ENCODE peak calls at places on chromosomes 4 and X, in four cellular contexts. One of them, this sample, is unnamed.
A peak's percentile ranks its signal among the peaks of the same experiment; 100 is the strongest.

GRCh38 chrX:139738581-139738980 is 30.6 kb upstream of the MCF2 start:
- DNase-seq in IMR-90: peak; percentile 26
- DNase-seq in GM23338: no peak
- DNase-seq in K562: no peak
- DNase-seq in this sample: no peak

GRCh38 chr4:106369456-106370060 is 980 bp upstream of the GIMD1 start:
- DNase-seq in GM23338: peak; percentile 83
- DNase-seq in IMR-90: peak; percentile 86
- DNase-seq in K562: peak; percentile 45
- DNase-seq in this sample: peak; percentile 15

GRCh38 chrX:53347948-53348347 is 66.6 kb upstream of the IQSEC2 start:
- DNase-seq in GM23338: no peak
- DNase-seq in K562: no peak
- DNase-seq in IMR-90: no peak
- DNase-seq in this sample: no peak

GRCh38 chr4:20428410-20429160 is 176.9 kb downstream of the SLIT2 start:
- DNase-seq in GM23338: peak; percentile 45
- DNase-seq in IMR-90: peak; percentile 20
- DNase-seq in K562: no peak
- DNase-seq in this sample: no peak

GRCh38 chr4:66052426-66052825 is 382.1 kb upstream of the EPHA5 start:
- DNase-seq in IMR-90: no peak
- DNase-seq in GM23338: no peak
- DNase-seq in K562: no peak
- DNase-seq in this sample: no peak

GRCh38 chrX:10756365-10756915 is 136.1 kb upstream of the MID1 start:
- DNase-seq in K562: no peak
- DNase-seq in IMR-90: peak; percentile 92
- DNase-seq in GM23338: peak; percentile 19
- DNase-seq in this sample: no peak

GRCh38 chr4:64340243-64341110 is 68.8 kb downstream of the TECRL start:
- DNase-seq in K562: no peak
- DNase-seq in IMR-90: no peak
- DNase-seq in GM23338: no peak
- DNase-seq in this sample: no peak

GRCh38 chr4:99202094-99202493 is 17.0 kb downstream of the ADH6 start:
- DNase-seq in IMR-90: no peak
- DNase-seq in K562: no peak
- DNase-seq in GM23338: no peak
- DNase-seq in this sample: no peak

GRCh38 chrX:74449937-74450330 is 28.6 kb downstream of the SLC16A2 start:
- DNase-seq in K562: no peak
- DNase-seq in GM23338: no peak
- DNase-seq in IMR-90: peak; percentile 68
- DNase-seq in this sample: no peak

GRCh38 chr4:1851575-1852415 is 4.2 kb downstream of the LETM1 start:
- DNase-seq in K562: no peak
- DNase-seq in GM23338: no peak
- DNase-seq in IMR-90: no peak
- DNase-seq in this sample: no peak

GRCh38 chr4:128770807-128771206 is 38.7 kb upstream of the JADE1 start:
- DNase-seq in GM23338: no peak
- DNase-seq in IMR-90: no peak
- DNase-seq in K562: no peak
- DNase-seq in this sample: no peak

GRCh38 chrX:155046811-155047528 is 20.3 kb downstream of the FUNDC2 start:
- DNase-seq in IMR-90: no peak
- DNase-seq in K562: no peak
- DNase-seq in GM23338: no peak
- DNase-seq in this sample: no peak
- H3K27me3 ChIP-seq in IMR-90: no peaks in the 10 kb centered on the region
- H3K27me3 ChIP-seq in K562: no peaks in the 10 kb centered on the region
- H3K27me3 ChIP-seq in GM23338: no peaks in the 10 kb centered on the region
- H3K27me3 ChIP-seq in this sample: no peaks in the 10 kb centered on the region

GRCh38 chr4:3392319-3392718 is 49.4 kb upstream of the HGFAC start:
- DNase-seq in GM23338: no peak
- DNase-seq in K562: no peak
- DNase-seq in IMR-90: no peak
- DNase-seq in this sample: no peak

GRCh38 chr4:3393171-3393570 is 48.6 kb upstream of the HGFAC start:
- DNase-seq in IMR-90: no peak
- DNase-seq in GM23338: no peak
- DNase-seq in K562: no peak
- DNase-seq in this sample: no peak

GRCh38 chr4:3389879-3390840 is 51.6 kb upstream of the HGFAC start:
- DNase-seq in IMR-90: no peak
- DNase-seq in GM23338: no peak
- DNase-seq in K562: no peak
- DNase-seq in this sample: no peak

GRCh38 chr4:3389186-3389878 is 52.4 kb upstream of the HGFAC start:
- DNase-seq in K562: no peak
- DNase-seq in IMR-90: no peak
- DNase-seq in GM23338: no peak
- DNase-seq in this sample: no peak

DNA sequence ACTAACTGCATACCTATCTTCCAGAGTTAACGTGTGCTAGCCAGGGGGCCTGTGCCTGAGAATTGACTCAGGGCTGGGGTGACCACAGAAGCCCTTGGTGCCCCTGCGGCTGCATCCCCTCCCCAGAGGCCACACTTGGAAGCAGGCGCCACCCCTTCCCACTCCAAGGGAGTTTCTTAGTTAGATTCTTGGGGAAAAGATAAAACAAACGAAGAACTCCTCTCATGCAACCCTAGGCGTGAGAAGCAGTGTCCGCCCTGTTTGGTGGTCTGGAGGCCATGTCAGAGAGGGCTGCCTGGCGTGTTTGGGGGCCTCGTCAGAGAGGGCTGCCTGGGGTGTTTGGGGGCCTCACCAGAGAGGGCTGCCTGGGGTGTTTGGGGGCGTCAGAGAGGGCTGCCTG is 50.3 kb upstream of the HGFAC start:
- DNase-seq in IMR-90: no peak
- DNase-seq in K562: no peak
- DNase-seq in GM23338: no peak
- DNase-seq in this sample: no peak
- H3K4me1 ChIP-seq in IMR-90: peaks cover 19% of the 10 kb centered on the region
- H3K4me1 ChIP-seq in K562: peaks cover 9% of the 10 kb centered on the region
- H3K4me1 ChIP-seq in GM23338: peaks cover 33% of the 10 kb centered on the region
- H3K4me1 ChIP-seq in this sample: peaks cover 13% of the 10 kb centered on the region

GRCh38 chrX:123405231-123405630 is 221.2 kb downstream of the GRIA3 start:
- DNase-seq in IMR-90: no peak
- DNase-seq in GM23338: no peak
- DNase-seq in K562: no peak
- DNase-seq in this sample: no peak

DNA sequence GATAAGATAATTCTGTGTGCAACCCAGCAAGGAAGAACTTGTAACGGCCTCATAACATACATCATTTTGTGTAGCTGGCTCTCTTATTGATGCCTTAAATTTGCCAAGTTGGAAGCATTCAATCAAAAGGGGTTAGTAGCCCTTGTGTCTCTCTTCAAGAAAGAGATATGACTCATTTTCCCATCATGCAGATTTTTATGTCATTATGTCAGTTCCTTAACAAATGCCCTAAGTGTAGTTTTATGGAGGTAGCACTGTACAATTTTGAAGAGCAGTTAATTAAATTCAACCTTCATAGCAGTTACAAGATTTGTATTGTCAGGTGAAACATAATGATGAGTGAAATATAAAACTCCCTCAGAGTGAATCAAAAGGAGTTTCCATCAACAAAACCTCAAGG is 215.6 kb downstream of the GRIA3 start:
- DNase-seq in GM23338: no peak
- DNase-seq in IMR-90: no peak
- DNase-seq in K562: no peak
- DNase-seq in this sample: no peak
- H3K27me3 ChIP-seq in GM23338: no peaks in the 10 kb centered on the region
- H3K27me3 ChIP-seq in IMR-90: no peaks in the 10 kb centered on the region
- H3K27me3 ChIP-seq in K562: no peaks in the 10 kb centered on the region
- H3K27me3 ChIP-seq in this sample: no peaks in the 10 kb centered on the region

DNA sequence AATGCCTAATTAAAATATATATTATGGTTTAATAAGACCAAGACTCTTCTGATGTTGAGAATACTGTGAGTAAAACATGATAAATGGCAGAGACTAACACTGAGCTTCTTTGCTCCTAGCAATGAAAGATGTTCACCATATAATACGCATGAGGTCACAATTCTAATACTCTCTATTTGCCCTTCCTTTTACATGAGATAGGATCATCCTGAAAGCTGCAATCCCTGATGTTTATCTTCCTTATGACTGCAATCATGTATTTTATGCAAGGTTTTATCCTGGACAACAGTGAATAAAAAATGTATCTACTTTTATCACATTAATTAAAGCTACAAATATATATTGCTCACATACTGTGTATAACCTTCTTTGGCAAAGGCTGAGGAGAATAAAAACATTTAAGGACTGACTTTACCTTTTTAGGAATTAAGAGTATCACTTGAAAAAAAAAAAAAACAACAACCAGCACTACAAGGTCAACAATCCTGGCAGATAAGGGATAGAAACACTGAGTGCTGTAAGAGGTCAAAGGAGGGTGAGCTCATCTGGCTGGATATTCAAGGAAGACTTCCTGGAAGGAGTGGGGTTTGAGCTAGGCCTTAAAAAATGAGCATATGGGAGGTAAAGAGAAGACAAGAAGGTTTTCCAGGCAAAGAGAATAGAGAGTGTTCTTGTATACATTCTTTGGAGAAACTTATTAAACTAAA is 99.9 kb downstream of the AREG start:
- DNase-seq in GM23338: no peak
- DNase-seq in IMR-90: peak; percentile 33
- DNase-seq in K562: no peak
- DNase-seq in this sample: no peak
- H3K4me1 ChIP-seq in GM23338: peaks cover 33% of the 10 kb centered on the region
- H3K4me1 ChIP-seq in IMR-90: peaks cover 14% of the 10 kb centered on the region
- H3K4me1 ChIP-seq in K562: no peaks in the 10 kb centered on the region
- H3K4me1 ChIP-seq in this sample: no peaks in the 10 kb centered on the region

GRCh38 chrX:40460926-40461325 is 119.8 kb upstream of the ATP6AP2 start:
- DNase-seq in IMR-90: no peak
- DNase-seq in GM23338: no peak
- DNase-seq in K562: no peak
- DNase-seq in this sample: no peak
- H3K27me3 ChIP-seq in IMR-90: peaks cover 44% of the 10 kb centered on the region
- H3K27me3 ChIP-seq in GM23338: no peaks in the 10 kb centered on the region
- H3K27me3 ChIP-seq in K562: peaks cover 3% of the 10 kb centered on the region
- H3K27me3 ChIP-seq in this sample: no peaks in the 10 kb centered on the region

GRCh38 chr4:186810613-186811150 is 87.0 kb upstream of the FAT1 start:
- DNase-seq in IMR-90: no peak
- DNase-seq in K562: no peak
- DNase-seq in GM23338: no peak
- DNase-seq in this sample: no peak
- H3K4me1 ChIP-seq in IMR-90: peaks cover 6% of the 10 kb centered on the region
- H3K4me1 ChIP-seq in K562: peaks cover 3% of the 10 kb centered on the region
- H3K4me1 ChIP-seq in GM23338: peaks cover 10% of the 10 kb centered on the region
- H3K4me1 ChIP-seq in this sample: no peaks in the 10 kb centered on the region

GRCh38 chr4:152220201-152220666 is 315.7 kb downstream of the FBXW7 start:
- DNase-seq in GM23338: no peak
- DNase-seq in IMR-90: no peak
- DNase-seq in K562: no peak
- DNase-seq in this sample: no peak

GRCh38 chr4:152223600-152223999 is 312.3 kb downstream of the FBXW7 start:
- DNase-seq in K562: no peak
- DNase-seq in GM23338: no peak
- DNase-seq in IMR-90: no peak
- DNase-seq in this sample: no peak

GRCh38 chr4:152224223-152224622 is 311.7 kb downstream of the FBXW7 start:
- DNase-seq in GM23338: no peak
- DNase-seq in IMR-90: no peak
- DNase-seq in K562: no peak
- DNase-seq in this sample: no peak

GRCh38 chr4:152224872-152225420 is 310.9 kb downstream of the FBXW7 start:
- DNase-seq in K562: no peak
- DNase-seq in GM23338: no peak
- DNase-seq in IMR-90: no peak
- DNase-seq in this sample: no peak

DNA sequence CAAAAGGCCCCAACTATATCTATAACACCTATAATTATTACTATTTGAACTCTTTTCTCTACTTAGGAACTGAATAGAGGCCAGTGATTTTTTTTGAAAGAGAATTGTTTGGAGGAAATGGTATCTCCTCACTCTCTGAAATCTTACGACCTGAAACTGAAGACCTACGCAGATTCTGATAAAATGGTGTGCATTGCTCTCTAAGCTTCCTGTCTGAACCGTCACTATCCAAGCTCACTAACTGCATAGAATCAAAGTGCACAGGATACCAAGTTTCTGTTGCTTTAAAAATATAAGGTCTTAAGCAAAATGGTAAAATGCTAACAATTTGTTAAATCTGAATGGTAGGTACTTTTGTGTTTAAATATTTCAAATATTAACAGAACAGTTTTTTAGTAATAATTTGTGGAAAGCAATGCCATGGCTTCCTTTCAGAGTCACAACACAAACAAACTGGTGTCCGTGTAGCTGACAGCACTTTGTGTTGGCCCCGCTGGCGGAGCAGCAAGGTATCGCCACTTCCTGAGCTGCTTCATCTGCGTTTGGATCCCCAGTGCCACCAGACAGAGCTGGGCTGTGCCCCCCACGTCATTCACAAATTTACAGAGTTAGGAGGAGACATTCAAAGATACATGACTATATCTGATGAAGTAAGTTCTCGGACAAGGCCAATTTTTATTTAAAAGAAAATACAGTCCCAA is 313.9 kb downstream of the FBXW7 start:
- DNase-seq in IMR-90: no peak
- DNase-seq in K562: no peak
- DNase-seq in GM23338: no peak
- DNase-seq in this sample: no peak
- H3K27me3 ChIP-seq in IMR-90: peaks cover 4% of the 10 kb centered on the region
- H3K27me3 ChIP-seq in K562: peaks cover 7% of the 10 kb centered on the region
- H3K27me3 ChIP-seq in GM23338: no peaks in the 10 kb centered on the region
- H3K27me3 ChIP-seq in this sample: no peaks in the 10 kb centered on the region